ENCODE peak calls at places on chromosomes 12 and 14, in seven cellular contexts. One of them, this sample, is unnamed.

GRCh38 chr14:77220246-77221017 is 38.8 kb downstream of the TMEM63C start:
- DNase-seq in HepG2: no peak
- DNase-seq in GM12878: no peak
- DNase-seq in H1: no peak
- DNase-seq in GM12892: no peak
- DNase-seq in SK-N-SH: no peak
- DNase-seq in K562: peak; percentile 19
- DNase-seq in this sample: no peak

GRCh38 chr14:61177279-61178225 is 103.6 kb downstream of the TMEM30B start:
- DNase-seq in SK-N-SH: no peak
- DNase-seq in HepG2: no peak
- DNase-seq in GM12892: no peak
- DNase-seq in K562: no peak
- DNase-seq in H1: no peak
- DNase-seq in GM12878: no peak
- DNase-seq in this sample: no peak

GRCh38 chr14:100065161-100065871 is at the start of gene EVL:
- DNase-seq in K562: no peak
- DNase-seq in GM12878: peak; percentile 81
- DNase-seq in GM12892: peak; percentile 37
- DNase-seq in H1: no peak
- DNase-seq in HepG2: no peak
- DNase-seq in SK-N-SH: no peak
- DNase-seq in this sample: no peak

GRCh38 chr12:118357327-118358007 is 15.2 kb downstream of the TAOK3 start:
- DNase-seq in H1: no peak
- DNase-seq in HepG2: no peak
- DNase-seq in GM12892: peak; percentile 27
- DNase-seq in GM12878: peak; percentile 62
- DNase-seq in K562: peak; percentile 69
- DNase-seq in SK-N-SH: peak; percentile 42
- DNase-seq in this sample: no peak

GRCh38 chr12:29238822-29239291 is 89.8 kb downstream of the FAR2 start:
- DNase-seq in GM12892: no peak
- DNase-seq in SK-N-SH: no peak
- DNase-seq in H1: no peak
- DNase-seq in GM12878: no peak
- DNase-seq in K562: no peak
- DNase-seq in HepG2: no peak
- DNase-seq in this sample: no peak

GRCh38 chr12:118190266-118190665 is 54.3 kb downstream of the PEBP1 start:
- DNase-seq in GM12878: no peak
- DNase-seq in HepG2: no peak
- DNase-seq in GM12892: no peak
- DNase-seq in K562: no peak
- DNase-seq in H1: no peak
- DNase-seq in SK-N-SH: peak; percentile 33
- DNase-seq in this sample: no peak

GRCh38 chr12:116863275-116863767 is 17.9 kb downstream of the HRK start:
- DNase-seq in K562: peak; percentile 57
- DNase-seq in GM12878: no peak
- DNase-seq in H1: peak; percentile 47
- DNase-seq in SK-N-SH: peak; percentile 39
- DNase-seq in GM12892: no peak
- DNase-seq in HepG2: peak; percentile 52
- DNase-seq in this sample: no peak

GRCh38 chr14:106141242-106142220 is 615.1 kb downstream of the TMEM121 start:
- DNase-seq in H1: no peak
- DNase-seq in GM12878: no peak
- DNase-seq in K562: peak; percentile 22
- DNase-seq in GM12892: peak; percentile 1
- DNase-seq in HepG2: no peak
- DNase-seq in SK-N-SH: peak; percentile 20
- DNase-seq in this sample: no peak

GRCh38 chr12:58530421-58531067 is 389.8 kb downstream of the LRIG3 start:
- DNase-seq in K562: no peak
- DNase-seq in HepG2: no peak
- DNase-seq in SK-N-SH: no peak
- DNase-seq in GM12878: no peak
- DNase-seq in GM12892: no peak
- DNase-seq in H1: no peak
- DNase-seq in this sample: no peak

GRCh38 chr14:74938873-74939495 is 15.9 kb upstream of the RPS6KL1 start:
- DNase-seq in HepG2: no peak
- DNase-seq in H1: no peak
- DNase-seq in K562: no peak
- DNase-seq in SK-N-SH: no peak
- DNase-seq in GM12892: no peak
- DNase-seq in GM12878: no peak
- DNase-seq in this sample: no peak

GRCh38 chr12:112878488-112878887 is 28.3 kb upstream of the OAS1 start:
- DNase-seq in GM12878: no peak
- DNase-seq in SK-N-SH: no peak
- DNase-seq in GM12892: no peak
- DNase-seq in H1: no peak
- DNase-seq in HepG2: no peak
- DNase-seq in K562: no peak
- DNase-seq in this sample: no peak

GRCh38 chr14:100769035-100769939 is 42.6 kb downstream of the DLK1 start:
- DNase-seq in SK-N-SH: no peak
- DNase-seq in GM12878: no peak
- DNase-seq in H1: no peak
- DNase-seq in GM12892: no peak
- DNase-seq in HepG2: no peak
- DNase-seq in K562: no peak
- DNase-seq in this sample: no peak

DNA sequence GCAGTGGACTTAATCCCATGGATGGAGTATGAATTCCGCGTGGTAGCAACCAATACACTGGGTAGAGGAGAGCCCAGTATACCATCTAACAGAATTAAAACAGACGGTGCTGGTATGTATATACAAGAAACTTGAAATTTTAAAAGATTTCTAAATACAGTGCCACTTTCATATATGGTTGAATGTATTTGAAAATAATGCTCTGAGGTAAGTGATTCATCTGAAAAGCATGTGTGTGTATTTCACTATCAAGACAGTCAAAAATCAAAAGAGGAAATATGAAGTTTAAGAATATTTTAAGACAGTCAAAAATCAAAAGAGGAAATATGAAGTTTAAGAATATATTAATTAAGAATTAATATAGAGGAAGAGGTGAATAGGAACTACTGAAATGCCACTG is 195.0 kb upstream of the PDZRN4 start:
- DNase-seq in HepG2: no peak
- DNase-seq in GM12878: no peak
- DNase-seq in K562: no peak
- DNase-seq in GM12892: no peak
- DNase-seq in H1: no peak
- DNase-seq in SK-N-SH: no peak
- DNase-seq in this sample: no peak
- TF ChIP-seq TAF1 in HepG2: no peak
- TF ChIP-seq TAF1 in GM12878: no peak
- TF ChIP-seq TAF1 in K562: no peak
- TF ChIP-seq TAF1 in GM12892: no peak
- TF ChIP-seq TAF1 in H1: no peak
- TF ChIP-seq TAF1 in SK-N-SH: no peak
- TF ChIP-seq TAF1 in this sample: no peak

GRCh38 chr14:34537677-34538009 is 1.9 kb downstream of the EAPP start:
- DNase-seq in GM12892: no peak
- DNase-seq in SK-N-SH: no peak
- DNase-seq in H1: no peak
- DNase-seq in K562: no peak
- DNase-seq in GM12878: no peak
- DNase-seq in HepG2: no peak
- DNase-seq in this sample: no peak

GRCh38 chr14:34538871-34539406 is 562 bp downstream of the EAPP start:
- DNase-seq in HepG2: no peak
- DNase-seq in SK-N-SH: no peak
- DNase-seq in K562: no peak
- DNase-seq in GM12892: no peak
- DNase-seq in H1: no peak
- DNase-seq in GM12878: no peak
- DNase-seq in this sample: no peak

GRCh38 chr14:34539407-34540180 is at the start of gene EAPP:
- DNase-seq in GM12878: peak; percentile 80
- DNase-seq in H1: peak; percentile 95
- DNase-seq in HepG2: peak; percentile 100
- DNase-seq in SK-N-SH: peak; percentile 96
- DNase-seq in K562: peak; percentile 89
- DNase-seq in GM12892: peak; percentile 98
- DNase-seq in this sample: peak; percentile 96

DNA sequence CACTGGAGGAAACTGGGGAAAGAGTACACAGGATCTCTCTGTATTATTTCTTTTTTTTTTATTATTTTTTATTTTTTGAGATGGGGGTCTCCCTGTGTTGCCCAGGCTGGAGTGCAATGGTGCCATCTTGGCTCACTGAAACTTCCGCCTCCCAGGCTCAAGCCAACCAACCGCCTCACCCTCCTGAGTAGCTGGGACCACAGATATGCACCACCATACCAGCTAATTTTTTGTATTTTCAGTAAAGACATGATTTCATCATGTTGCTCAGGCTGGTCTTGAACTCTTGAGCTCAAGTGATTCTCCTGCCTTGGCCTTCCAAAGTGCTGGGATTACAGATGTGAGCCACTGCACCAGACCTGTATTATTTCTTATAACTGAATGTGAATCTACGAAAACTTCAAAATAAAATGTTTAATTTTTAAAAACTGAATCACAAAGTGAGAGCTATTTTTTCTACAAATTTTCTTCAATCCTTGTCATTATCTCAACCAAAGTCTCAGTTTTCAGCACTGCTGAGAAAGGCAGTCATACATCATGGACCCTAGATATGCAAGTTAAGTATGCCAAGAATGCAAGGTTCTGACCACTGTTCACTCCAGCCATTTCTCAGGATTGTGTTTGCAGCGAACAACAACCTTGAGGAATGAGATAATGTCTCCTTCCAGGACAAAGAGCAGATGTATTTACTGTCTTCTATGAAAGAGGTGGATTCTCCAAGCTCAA is 2.4 kb downstream of the EAPP start:
- DNase-seq in GM12878: no peak
- DNase-seq in HepG2: no peak
- DNase-seq in K562: no peak
- DNase-seq in H1: no peak
- DNase-seq in GM12892: no peak
- DNase-seq in SK-N-SH: no peak
- DNase-seq in this sample: no peak
- TF ChIP-seq TAF1 in GM12878: no peak
- TF ChIP-seq TAF1 in HepG2: no peak
- TF ChIP-seq TAF1 in K562: no peak
- TF ChIP-seq TAF1 in H1: no peak
- TF ChIP-seq TAF1 in GM12892: no peak
- TF ChIP-seq TAF1 in SK-N-SH: peak; percentile 8
- TF ChIP-seq TAF1 in this sample: no peak

GRCh38 chr14:104819361-104819771 is 18.5 kb downstream of the ZBTB42 start:
- DNase-seq in K562: no peak
- DNase-seq in GM12878: no peak
- DNase-seq in GM12892: no peak
- DNase-seq in H1: no peak
- DNase-seq in HepG2: no peak
- DNase-seq in SK-N-SH: no peak
- DNase-seq in this sample: no peak

GRCh38 chr14:104818714-104819161 is 17.8 kb downstream of the ZBTB42 start:
- DNase-seq in K562: no peak
- DNase-seq in GM12892: no peak
- DNase-seq in H1: no peak
- DNase-seq in GM12878: no peak
- DNase-seq in HepG2: no peak
- DNase-seq in SK-N-SH: no peak
- DNase-seq in this sample: no peak

GRCh38 chr14:104816678-104816945 is 15.7 kb downstream of the ZBTB42 start:
- DNase-seq in H1: no peak
- DNase-seq in GM12878: no peak
- DNase-seq in SK-N-SH: no peak
- DNase-seq in K562: no peak
- DNase-seq in GM12892: no peak
- DNase-seq in HepG2: no peak
- DNase-seq in this sample: no peak

GRCh38 chr14:104820669-104821228 is 19.8 kb downstream of the ZBTB42 start:
- DNase-seq in HepG2: peak; percentile 81
- DNase-seq in K562: no peak
- DNase-seq in GM12892: no peak
- DNase-seq in H1: peak; percentile 49
- DNase-seq in SK-N-SH: peak; percentile 92
- DNase-seq in GM12878: no peak
- DNase-seq in this sample: no peak

GRCh38 chr14:104817930-104818713 is 17.2 kb downstream of the ZBTB42 start:
- DNase-seq in GM12878: no peak
- DNase-seq in SK-N-SH: no peak
- DNase-seq in K562: no peak
- DNase-seq in H1: no peak
- DNase-seq in GM12892: no peak
- DNase-seq in HepG2: no peak
- DNase-seq in this sample: no peak
- TF ChIP-seq TAF1 in GM12878: no peak
- TF ChIP-seq TAF1 in SK-N-SH: no peak
- TF ChIP-seq TAF1 in K562: no peak
- TF ChIP-seq TAF1 in H1: no peak
- TF ChIP-seq TAF1 in GM12892: no peak
- TF ChIP-seq TAF1 in HepG2: no peak
- TF ChIP-seq TAF1 in this sample: no peak

GRCh38 chr14:64756712-64757111 is 52.5 kb downstream of the PLEKHG3 start:
- DNase-seq in GM12892: no peak
- DNase-seq in H1: no peak
- DNase-seq in K562: no peak
- DNase-seq in SK-N-SH: no peak
- DNase-seq in HepG2: no peak
- DNase-seq in GM12878: no peak
- DNase-seq in this sample: no peak
- TF ChIP-seq TAF1 in GM12892: no peak
- TF ChIP-seq TAF1 in H1: no peak
- TF ChIP-seq TAF1 in K562: no peak
- TF ChIP-seq TAF1 in SK-N-SH: no peak
- TF ChIP-seq TAF1 in HepG2: no peak
- TF ChIP-seq TAF1 in GM12878: no peak
- TF ChIP-seq TAF1 in this sample: no peak